ENCODE peak calls at places on chromosomes 3 and 15, in eight cellular contexts. X is small intestine; A is hippocampal formation; Y is endothelial cell; G is fibroblast of mammary gland; D is activated T-helper 9 cell treated with anti-CD3 and anti-CD28 coated beads, Interleukin-2, amount 50 U/mL, for 16 hours; S is activated gamma-delta T cell treated with Interleukin-2 at 50 U/mL for 16 hours; E is stimulated activated naive CD8-positive, alpha-beta T cell treated with anti-CD3 and anti-CD28 coated beads, Interleukin-15, Interleukin-2, amounts not matched to agents 100 U/mL and 50 U/mL, for 24 hours. Z is an unnamed sample.

GRCh38 chr15:33188654-33189257 is 5.8 kb downstream of the FMN1 start:
- DNase-seq in E (no peak), D (no peak), Y (no peak), X (no peak), S (no peak), A (no peak), G (no peak), Z (no peak)

GRCh38 chr3:57060089-57060829 is at the start of gene SPATA12:
- DNase-seq in G (peak), Y (peak), S (no peak), E (no peak), A (peak), D (no peak), X (peak), Z (no peak)

GRCh38 chr3:113662824-113663223 is 33.6 kb downstream of the USF3 start:
- DNase-seq in E (no peak), X (peak), G (no peak), D (no peak), Y (no peak), A (no peak), S (no peak), Z (no peak)

GRCh38 chr15:73346735-73347312 is 21.9 kb downstream of the HCN4 start:
- DNase-seq in G (peak), A (no peak), E (peak), Y (peak), X (peak), S (peak), D (peak), Z (peak)

GRCh38 chr3:103440539-103441113 is 1005.8 kb downstream of the ZPLD1 start:
- DNase-seq in D (no peak), E (no peak), X (peak), A (no peak), S (no peak), G (no peak), Y (no peak), Z (no peak)

GRCh38 chr3:5078151-5078550 is 43.9 kb upstream of the ARL8B start:
- DNase-seq in G (peak), Y (no peak), X (no peak), A (no peak), S (no peak), D (no peak), E (no peak), Z (no peak)

GRCh38 chr3:100740207-100740606 is 30.9 kb downstream of the TFG start:
- DNase-seq in A (no peak), X (no peak), E (peak), S (no peak), G (peak), Y (no peak), D (no peak), Z (no peak)

GRCh38 chr15:74293021-74293810 is 57.1 kb downstream of the CCDC33 start:
- DNase-seq in Y (no peak), X (no peak), E (no peak), D (no peak), S (no peak), A (no peak), G (no peak), Z (no peak)

GRCh38 chr3:143083781-143084180 is 35.8 kb upstream of the CHST2 start:
- DNase-seq in S (no peak), A (no peak), Y (no peak), D (no peak), E (no peak), G (no peak), X (no peak), Z (no peak)

GRCh38 chr3:73768594-73769308 is 144.0 kb upstream of the PDZRN3 start:
- DNase-seq in A (peak), D (no peak), S (no peak), G (peak), Y (no peak), E (no peak), X (no peak), Z (no peak)

GRCh38 chr15:75631935-75632334 is 6.4 kb upstream of the SNUPN start:
- DNase-seq in A (no peak), X (no peak), D (no peak), S (no peak), Y (no peak), E (no peak), G (no peak), Z (no peak)

GRCh38 chr3:14877404-14877803 is 58.6 kb downstream of the FGD5 start:
- DNase-seq in X (no peak), Y (no peak), E (no peak), S (no peak), D (no peak), G (no peak), A (no peak), Z (no peak)

GRCh38 chr15:85443593-85444328 is 63.4 kb downstream of the AKAP13 start:
- DNase-seq in X (peak), A (no peak), D (no peak), E (no peak), S (no peak), G (peak), Y (peak), Z (no peak)

GRCh38 chr3:146801492-146801891 is 196.3 kb upstream of the PLSCR5 start:
- DNase-seq in G (no peak), Y (no peak), D (no peak), A (no peak), S (no peak), X (no peak), E (no peak), Z (no peak)

GRCh38 chr3:156535162-156535627 is 19.7 kb downstream of the SSR3 start:
- DNase-seq in Y (no peak), E (peak), X (peak), D (no peak), S (no peak), A (peak), G (peak), Z (no peak)

GRCh38 chr3:12175844-12176453 is 17.2 kb upstream of the TIMP4 start:
- DNase-seq in S (no peak), X (peak), E (peak), A (peak), D (no peak), G (peak), Y (peak), Z (peak)

GRCh38 chr15:101489633-101490407 is at the start of gene PCSK6:
- DNase-seq in S (no peak), Y (no peak), A (peak), E (no peak), X (peak), G (no peak), D (no peak), Z (no peak)

GRCh38 chr15:41513282-41514227 is at the start of gene LTK:
- DNase-seq in A (no peak), S (peak), G (no peak), E (peak), Y (no peak), D (no peak), X (peak), Z (no peak)

GRCh38 chr15:31300208-31300661 is 26.4 kb upstream of the KLF13 start:
- DNase-seq in X (no peak), G (no peak), A (peak), S (no peak), D (no peak), E (no peak), Y (no peak), Z (peak)

GRCh38 chr3:112776000-112776399 is 70.7 kb downstream of the CD200R1L start:
- DNase-seq in X (no peak), S (no peak), Y (no peak), A (no peak), G (peak), D (no peak), E (no peak), Z (no peak)

GRCh38 chr3:76991165-76991564 is 48.7 kb upstream of the ROBO2 start:
- DNase-seq in Y (no peak), A (no peak), S (no peak), D (no peak), E (no peak), X (no peak), G (no peak), Z (no peak)

GRCh38 chr3:32436816-32437189 is 45.1 kb downstream of the CMTM7 start:
- DNase-seq in Y (no peak), E (no peak), D (no peak), G (no peak), S (no peak), A (no peak), X (no peak), Z (no peak)

GRCh38 chr15:70853855-70854668 is at the start of gene LARP6:
- DNase-seq in Y (peak), G (no peak), S (peak), X (no peak), D (no peak), E (peak), A (no peak), Z (no peak)

GRCh38 chr3:38580450-38581382 is 68.8 kb downstream of the SCN5A start:
- DNase-seq in D (no peak), S (no peak), G (no peak), A (no peak), E (no peak), Y (no peak), X (no peak), Z (no peak)

GRCh38 chr15:88891540-88892254 is 3.6 kb downstream of the HAPLN3 start:
- DNase-seq in G (no peak), S (no peak), A (no peak), Y (no peak), E (no peak), X (no peak), D (no peak), Z (no peak)

GRCh38 chr3:14363379-14363778 is 39.0 kb upstream of the SLC6A6 start:
- DNase-seq in G (no peak), Y (no peak), D (no peak), S (no peak), E (no peak), A (no peak), X (no peak), Z (no peak)

GRCh38 chr15:84699538-84700191 is 16.3 kb downstream of the SEC11A start:
- DNase-seq in S (no peak), X (no peak), E (no peak), A (no peak), D (no peak), Y (no peak), G (no peak), Z (no peak)

GRCh38 chr3:187586226-187586625 is 84.0 kb downstream of the SST start:
- DNase-seq in G (no peak), S (no peak), A (no peak), E (no peak), D (no peak), X (no peak), Y (no peak), Z (no peak)

Z was measured in stimulated activated effector memory CD8-positive, alpha-beta T cell treated with anti-CD3 and anti-CD28 coated beads, Interleukin-12 subunit alpha, Interleukin-12 subunit beta, amount 100 ng/mL, for 72 hours.